ENCODE peak calls at places on chromosomes 1 and 21, in seven cellular contexts. K is glutamatergic neuron; H is foreskin fibroblast; G is adrenal gland; J is GM13976; Y is CD8-positive, alpha-beta T cell; M is progenitor cell of endocrine pancreas. W is an unnamed sample.

GRCh38 chr1:203338335-203339036 is 12.4 kb downstream of the FMOD start:
- DNase-seq in K (peak), H (peak), G (peak), J (peak), Y (peak), M (peak), W (no peak)

GRCh38 chr21:42455196-42455595 is 40.8 kb downstream of the RSPH1 start:
- DNase-seq in K (no peak), H (no peak), G (no peak), J (no peak), Y (no peak), M (no peak), W (no peak)

GRCh38 chr21:41360072-41360821 is 1.6 kb upstream of the MX2 start:
- DNase-seq in K (no peak), H (peak), G (no peak), J (no peak), Y (no peak), M (no peak), W (peak)

GRCh38 chr1:87224209-87224608 is 104.5 kb upstream of the LMO4 start:
- DNase-seq in K (no peak), H (peak), G (no peak), J (no peak), Y (no peak), M (no peak), W (no peak)

GRCh38 chr1:43586136-43586726 is 55.5 kb downstream of the PTPRF start:
- DNase-seq in K (no peak), H (no peak), G (no peak), J (no peak), Y (no peak), M (no peak), W (no peak)

GRCh38 chr1:178417858-178418257 is 78.9 kb downstream of the CLEC20A start:
- DNase-seq in K (no peak), H (peak), G (no peak), J (no peak), Y (no peak), M (no peak), W (no peak)

GRCh38 chr1:204254031-204254661 is 40.4 kb upstream of the GOLT1A start:
- DNase-seq in K (no peak), H (peak), G (peak), J (no peak), Y (no peak), M (no peak), W (no peak)

GRCh38 chr21:44742418-44743153 is 31.2 kb upstream of the TSPEAR start:
- DNase-seq in K (no peak), H (no peak), G (no peak), J (no peak), Y (no peak), M (no peak), W (no peak)

GRCh38 chr1:244852694-244853093 is 11.6 kb downstream of the HNRNPU start:
- DNase-seq in K (no peak), H (no peak), G (no peak), J (no peak), Y (no peak), M (no peak), W (no peak)

GRCh38 chr1:89918794-89919155 is 76.1 kb upstream of the ZNF326 start:
- DNase-seq in K (no peak), H (no peak), G (no peak), J (no peak), Y (no peak), M (no peak), W (no peak)

GRCh38 chr1:209808059-209808494 is 2.1 kb upstream of the IRF6 start:
- DNase-seq in K (no peak), H (peak), G (peak), J (no peak), Y (no peak), M (no peak), W (no peak)

GRCh38 chr1:116772648-116773045 is 18.4 kb downstream of the CD2 start:
- DNase-seq in K (no peak), H (peak), G (no peak), J (no peak), Y (no peak), M (no peak), W (no peak)

GRCh38 chr1:100767176-100767876 is 47.8 kb downstream of the VCAM1 start:
- DNase-seq in K (no peak), H (no peak), G (no peak), J (no peak), Y (no peak), M (no peak), W (no peak)

GRCh38 chr1:234863596-234863995 is 253.6 kb upstream of the IRF2BP2 start:
- DNase-seq in K (no peak), H (peak), G (peak), J (no peak), Y (no peak), M (no peak), W (no peak)

GRCh38 chr1:27968692-27969091 is 8.9 kb downstream of the XKR8 start:
- DNase-seq in K (no peak), H (peak), G (no peak), J (no peak), Y (no peak), M (no peak), W (no peak)

GRCh38 chr1:83816836-83817235 is 182.1 kb downstream of the TTLL7 start:
- DNase-seq in K (no peak), H (no peak), G (no peak), J (no peak), Y (no peak), M (no peak), W (no peak)

GRCh38 chr1:65762081-65762862 is 30.4 kb upstream of the PDE4B start:
- DNase-seq in K (no peak), H (peak), G (no peak), J (no peak), Y (no peak), M (no peak), W (no peak)

GRCh38 chr1:109985251-109986053 is 887 bp downstream of the AHCYL1 start:
- DNase-seq in K (no peak), H (no peak), G (no peak), J (no peak), Y (no peak), M (no peak), W (no peak)

GRCh38 chr1:30117685-30118084 is 605.7 kb downstream of the MATN1 start:
- DNase-seq in K (no peak), H (no peak), G (no peak), J (no peak), Y (no peak), M (no peak), W (no peak)

GRCh38 chr1:234554478-234555311 is 55.3 kb downstream of the IRF2BP2 start:
- DNase-seq in K (no peak), H (no peak), G (no peak), J (no peak), Y (no peak), M (no peak), W (no peak)

GRCh38 chr1:151887028-151887427 is 22.3 kb downstream of the THEM4 start:
- DNase-seq in K (no peak), H (peak), G (no peak), J (no peak), Y (no peak), M (no peak), W (no peak)

GRCh38 chr1:151885479-151885878 is 23.8 kb downstream of the THEM4 start:
- DNase-seq in K (no peak), H (no peak), G (no peak), J (no peak), Y (no peak), M (no peak), W (no peak)

GRCh38 chr1:151875419-151876097 is 22.0 kb upstream of the THEM5 start:
- DNase-seq in K (no peak), H (no peak), G (no peak), J (no peak), Y (no peak), M (no peak), W (no peak)

GRCh38 chr1:151882466-151882865 is 26.8 kb downstream of the THEM4 start:
- DNase-seq in K (no peak), H (no peak), G (no peak), J (no peak), Y (no peak), M (no peak), W (no peak)

DNA sequence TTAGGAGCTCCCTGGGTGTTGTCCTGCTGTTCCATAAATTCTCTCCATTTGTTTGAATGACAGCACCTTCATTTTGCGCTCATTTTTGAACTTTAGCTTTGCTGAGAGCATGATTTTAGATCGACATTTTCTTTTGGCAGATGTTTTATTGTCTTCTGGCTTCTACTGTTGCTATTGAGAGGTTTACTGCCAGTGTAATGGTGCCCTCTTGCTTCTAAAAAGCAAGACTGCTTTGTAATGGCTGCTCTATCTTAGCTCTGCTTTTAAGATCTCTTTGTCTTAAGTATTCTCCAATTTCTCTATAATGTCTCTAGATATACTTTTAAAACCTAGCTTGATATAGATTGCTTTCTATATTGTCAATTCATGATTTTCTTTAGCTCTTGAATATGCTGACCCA is 27.8 kb downstream of the THEM4 start:
- DNase-seq in K (no peak), H (no peak), G (no peak), J (no peak), Y (no peak), M (no peak), W (no peak)
- TF ChIP-seq CTCF in K (no peak), H (no peak), G (no peak), J (no peak), Y (no peak), M (no peak), W (no peak)

DNA sequence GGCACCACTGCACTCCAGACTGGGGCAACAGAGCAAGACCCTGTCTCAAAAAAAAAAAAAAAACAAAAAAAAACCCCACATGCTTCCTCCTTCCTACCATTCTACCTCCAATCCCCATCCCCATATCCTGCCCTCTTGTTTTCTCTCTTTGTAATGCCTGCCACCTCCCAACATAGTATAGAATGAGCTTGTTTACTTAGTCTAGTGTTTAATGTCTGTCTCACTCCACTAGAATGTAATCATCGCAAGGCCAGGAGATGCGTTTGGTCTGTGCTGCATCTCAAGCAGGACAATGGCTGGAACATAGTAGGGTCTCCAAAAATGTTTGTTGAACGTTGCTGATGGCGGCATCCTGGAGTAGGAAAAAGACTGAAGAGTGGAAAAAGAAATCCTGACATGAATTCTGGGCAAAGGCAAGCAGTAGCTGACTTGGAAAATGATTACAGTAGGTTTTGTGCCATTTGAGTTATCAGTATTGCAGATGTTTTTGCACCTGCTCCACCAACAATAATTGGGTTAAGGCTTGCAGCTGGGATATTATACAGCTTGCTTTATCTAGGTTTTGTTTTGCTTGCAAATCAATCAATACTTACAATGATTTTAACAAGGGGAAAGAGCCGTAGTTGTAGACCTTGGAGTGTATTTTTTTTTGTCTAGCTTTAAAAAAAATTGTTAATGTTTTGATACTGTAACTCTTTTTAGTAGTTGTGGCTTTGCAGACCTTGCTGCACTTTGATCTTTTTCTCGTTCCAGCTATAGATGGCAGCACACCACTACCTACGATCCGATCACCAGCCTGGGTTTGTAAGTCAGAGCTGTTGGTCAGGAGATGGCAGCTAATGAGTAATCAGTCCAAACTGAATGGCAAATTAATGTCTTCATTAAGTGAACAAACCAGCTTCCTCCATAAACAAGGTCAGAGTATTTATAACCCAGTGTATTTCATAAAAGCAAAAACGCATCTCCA is 62.4 kb downstream of the BACH1 start:
- DNase-seq in K (no peak), H (no peak), G (peak), J (no peak), Y (no peak), M (no peak), W (no peak)
- TF ChIP-seq CTCF in K (no peak), H (no peak), G (peak), J (no peak), Y (peak), M (peak), W (peak)

DNA sequence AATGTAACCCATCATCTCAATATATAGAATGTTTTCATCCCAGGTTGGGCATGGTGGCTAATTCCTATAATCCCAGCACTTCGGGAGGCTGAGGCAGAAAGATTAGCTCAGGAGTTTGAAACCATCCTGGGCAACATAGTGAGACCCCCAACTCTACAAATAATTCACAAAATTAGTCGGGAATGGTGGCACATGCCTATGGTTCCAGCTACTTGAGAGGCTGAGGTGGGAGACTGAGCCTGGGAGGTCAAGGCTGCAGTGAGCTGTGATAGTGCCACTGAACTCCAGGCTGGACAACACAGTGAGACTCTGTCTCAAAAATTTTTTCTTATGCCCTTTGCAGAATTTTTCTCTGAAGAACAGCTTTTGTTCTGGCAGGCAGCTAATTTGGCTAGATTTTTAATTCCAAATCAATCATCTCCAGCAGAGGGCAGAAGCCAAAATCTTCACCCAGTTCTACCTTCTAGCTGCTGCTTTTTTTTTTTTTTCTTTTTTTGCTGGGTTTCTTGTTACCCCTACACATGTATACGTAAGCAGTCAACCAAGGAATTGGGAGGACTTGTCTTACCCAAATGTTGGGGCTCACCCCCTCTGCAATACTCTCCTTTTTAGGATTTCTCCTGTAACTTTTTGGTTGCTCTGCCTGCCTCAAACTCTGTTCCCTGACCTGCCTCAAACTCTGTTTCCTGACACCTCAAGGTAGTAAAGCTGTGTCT is 2.7 kb upstream of the RAD54L start:
- DNase-seq in K (no peak), H (peak), G (no peak), J (peak), Y (no peak), M (no peak), W (no peak)
- TF ChIP-seq CTCF in K (peak), H (no peak), G (no peak), J (no peak), Y (peak), M (peak), W (peak)

GRCh38 chr21:38039369-38039768 is 123.1 kb upstream of the KCNJ6 start:
- DNase-seq in K (no peak), H (no peak), G (no peak), J (no peak), Y (no peak), M (no peak), W (no peak)
- TF ChIP-seq CTCF in K (no peak), H (no peak), G (no peak), J (no peak), Y (no peak), M (no peak), W (no peak)

W was measured in osteocyte.